ENCODE peak calls at places on chromosomes 13 and 19, in eight cellular contexts. Q, P, A, T, G, E, C and R are unnamed samples.

GRCh38 chr13:76164290-76164689 is 528.2 kb downstream of the LMO7 start:
- DNase-seq in Q (no peak), P (no peak), A (no peak), T (no peak), G (no peak), E (no peak), C (no peak), R (no peak)

GRCh38 chr13:33677215-33677614 is 140.7 kb upstream of the RFC3 start:
- DNase-seq in Q (no peak), P (no peak), A (no peak), T (no peak), G (no peak), E (no peak), C (no peak), R (no peak)

GRCh38 chr13:23725922-23726321 is 155.7 kb downstream of the TNFRSF19 start:
- DNase-seq in Q (no peak), P (no peak), A (no peak), T (no peak), G (no peak), E (no peak), C (no peak), R (no peak)

GRCh38 chr19:46579286-46579944 is 21.7 kb upstream of the CALM3 start:
- DNase-seq in Q (no peak), P (no peak), A (no peak), T (no peak), G (no peak), E (no peak), C (no peak), R (no peak)

GRCh38 chr13:91236942-91237341 is 110.5 kb upstream of the MIR17HG start:
- DNase-seq in Q (no peak), P (no peak), A (no peak), T (no peak), G (no peak), E (no peak), C (no peak), R (no peak)

GRCh38 chr19:41745761-41746160 is 9.6 kb upstream of the CEACAM6 start:
- DNase-seq in Q (no peak), P (no peak), A (no peak), T (no peak), G (no peak), E (no peak), C (no peak), R (no peak)

GRCh38 chr13:26656919-26657318 is 99.4 kb downstream of the WASF3 start:
- DNase-seq in Q (no peak), P (no peak), A (no peak), T (peak), G (no peak), E (no peak), C (no peak), R (no peak)

GRCh38 chr13:20911037-20911436 is 8.5 kb upstream of the XPO4 start:
- DNase-seq in Q (no peak), P (no peak), A (no peak), T (no peak), G (no peak), E (no peak), C (no peak), R (no peak)

GRCh38 chr19:52343548-52343947 is 7.5 kb downstream of the ZNF610 start:
- DNase-seq in Q (peak), P (peak), A (no peak), T (peak), G (peak), E (peak), C (peak), R (no peak)

GRCh38 chr13:55069746-55070145 is 2041.1 kb downstream of the OLFM4 start:
- DNase-seq in Q (no peak), P (no peak), A (no peak), T (no peak), G (no peak), E (no peak), C (no peak), R (no peak)

GRCh38 chr19:29529646-29530548 is 4.1 kb downstream of the VSTM2B start:
- DNase-seq in Q (peak), P (no peak), A (no peak), T (no peak), G (no peak), E (no peak), C (no peak), R (no peak)

GRCh38 chr13:58165617-58166016 is 534.1 kb downstream of the PCDH17 start:
- DNase-seq in Q (no peak), P (no peak), A (no peak), T (no peak), G (no peak), E (no peak), C (no peak), R (no peak)

GRCh38 chr13:90089051-90089450 is 1258.4 kb upstream of the MIR17HG start:
- DNase-seq in Q (no peak), P (no peak), A (no peak), T (no peak), G (no peak), E (no peak), C (no peak), R (no peak)

GRCh38 chr13:23705578-23705977 is 135.4 kb downstream of the TNFRSF19 start:
- DNase-seq in Q (no peak), P (no peak), A (no peak), T (peak), G (no peak), E (no peak), C (no peak), R (no peak)

GRCh38 chr13:44321961-44322360 is 51.7 kb upstream of the SERP2 start:
- DNase-seq in Q (no peak), P (no peak), A (no peak), T (no peak), G (no peak), E (no peak), C (no peak), R (no peak)

GRCh38 chr13:108755084-108755483 is 125.7 kb downstream of the MYO16 start:
- DNase-seq in Q (no peak), P (no peak), A (no peak), T (no peak), G (no peak), E (no peak), C (no peak), R (no peak)

GRCh38 chr13:79973533-79973963 is 367.4 kb downstream of the SPRY2 start:
- DNase-seq in Q (peak), P (no peak), A (no peak), T (no peak), G (no peak), E (peak), C (no peak), R (no peak)

GRCh38 chr19:10888421-10888866 is 17.1 kb downstream of the CARM1 start:
- DNase-seq in Q (no peak), P (no peak), A (no peak), T (no peak), G (no peak), E (no peak), C (no peak), R (no peak)

GRCh38 chr13:112934075-112934474 is 34.9 kb upstream of the MCF2L start:
- DNase-seq in Q (no peak), P (no peak), A (no peak), T (no peak), G (no peak), E (no peak), C (no peak), R (no peak)

GRCh38 chr13:42832341-42833153 is 51.2 kb downstream of the FAM216B start:
- DNase-seq in Q (peak), P (no peak), A (no peak), T (peak), G (no peak), E (no peak), C (no peak), R (peak)

GRCh38 chr13:36030670-36031331 is 100.4 kb downstream of the DCLK1 start:
- DNase-seq in Q (peak), P (no peak), A (no peak), T (peak), G (no peak), E (peak), C (no peak), R (no peak)

GRCh38 chr13:111158136-111158805 is 43.2 kb downstream of the ARHGEF7 start:
- DNase-seq in Q (no peak), P (no peak), A (no peak), T (no peak), G (no peak), E (no peak), C (no peak), R (no peak)

GRCh38 chr13:113526466-113527220 is 36.1 kb upstream of the DCUN1D2 start:
- DNase-seq in Q (no peak), P (no peak), A (no peak), T (no peak), G (no peak), E (no peak), C (no peak), R (no peak)

GRCh38 chr19:3700242-3701032 is at the start of gene PIP5K1C:
- DNase-seq in Q (peak), P (peak), A (peak), T (peak), G (peak), E (peak), C (peak), R (peak)

GRCh38 chr19:2423913-2424685 is 3.3 kb downstream of the TIMM13 start:
- DNase-seq in Q (no peak), P (no peak), A (no peak), T (no peak), G (no peak), E (no peak), C (no peak), R (no peak)

GRCh38 chr13:91406619-91407018 is 8.2 kb downstream of the GPC5 start:
- DNase-seq in Q (no peak), P (no peak), A (no peak), T (peak), G (no peak), E (no peak), C (no peak), R (no peak)

GRCh38 chr19:38596057-38596981 is 21.4 kb downstream of the MAP4K1 start:
- DNase-seq in Q (no peak), P (no peak), A (no peak), T (no peak), G (no peak), E (no peak), C (no peak), R (no peak)

GRCh38 chr19:45524575-45525129 is 17.4 kb downstream of the VASP start:
- DNase-seq in Q (peak), P (no peak), A (no peak), T (no peak), G (no peak), E (no peak), C (no peak), R (peak)

GRCh38 chr19:45526143-45526542 is 18.9 kb downstream of the VASP start:
- DNase-seq in Q (peak), P (peak), A (no peak), T (peak), G (no peak), E (peak), C (no peak), R (peak)

GRCh38 chr19:45526971-45527370 is 19.7 kb downstream of the VASP start:
- DNase-seq in Q (peak), P (no peak), A (no peak), T (no peak), G (no peak), E (no peak), C (no peak), R (no peak)

GRCh38 chr19:45522010-45522941 is 15.0 kb downstream of the VASP start:
- DNase-seq in Q (peak), P (no peak), A (no peak), T (no peak), G (no peak), E (no peak), C (no peak), R (no peak)

GRCh38 chr19:45523642-45524256 is 16.5 kb downstream of the VASP start:
- DNase-seq in Q (peak), P (peak), A (peak), T (peak), G (peak), E (peak), C (peak), R (peak)
- TF ChIP-seq POLR2A in Q (no peak), P (no peak), A (no peak), T (no peak), G (peak), E (no peak), C (no peak), R (no peak)

DNA sequence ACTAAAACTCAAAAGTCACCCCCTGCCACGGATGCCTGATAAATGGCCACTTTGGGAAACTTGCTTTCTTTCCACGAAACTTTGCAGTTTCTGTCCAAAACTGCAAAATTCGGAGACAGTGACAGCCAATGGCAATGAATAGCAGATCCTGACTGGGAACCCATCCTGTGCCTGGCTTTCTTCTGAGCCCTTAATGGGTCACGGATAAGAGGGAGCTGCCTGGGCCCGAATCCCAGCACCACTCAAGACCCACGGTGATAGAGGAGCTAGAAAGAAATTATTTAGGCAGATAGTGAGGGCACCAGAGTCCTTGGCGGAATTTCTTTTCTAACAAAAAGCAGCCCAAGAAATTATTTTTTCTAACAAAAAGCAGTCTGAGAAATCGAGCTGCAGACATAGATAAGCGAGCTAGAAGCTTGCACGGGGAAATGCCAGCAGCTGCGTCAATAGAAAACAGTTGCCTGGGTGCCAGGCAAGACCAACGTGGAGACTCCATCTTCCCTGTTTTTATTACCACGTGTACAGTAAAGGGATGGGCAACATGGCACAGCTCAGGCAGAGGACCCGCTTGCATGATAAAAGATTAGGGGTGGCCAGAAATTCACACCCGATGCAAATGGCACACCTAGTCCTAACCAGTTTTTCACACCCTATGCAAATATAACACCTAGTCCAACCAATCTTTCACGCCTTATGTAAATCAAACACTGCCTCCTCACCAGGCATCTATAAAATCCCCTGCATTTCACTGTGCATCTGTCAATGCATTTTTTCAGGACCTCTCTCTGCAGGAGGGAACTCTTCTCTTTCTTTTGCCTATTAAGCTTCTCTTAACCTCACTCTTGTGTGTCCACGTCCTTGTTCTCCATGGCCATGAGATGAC is 7.1 kb upstream of the HSH2D start:
- DNase-seq in Q (no peak), P (no peak), A (no peak), T (no peak), G (no peak), E (no peak), C (no peak), R (no peak)
- TF ChIP-seq POLR2A in Q (no peak), P (no peak), A (no peak), T (no peak), G (peak), E (no peak), C (no peak), R (no peak)

DNA sequence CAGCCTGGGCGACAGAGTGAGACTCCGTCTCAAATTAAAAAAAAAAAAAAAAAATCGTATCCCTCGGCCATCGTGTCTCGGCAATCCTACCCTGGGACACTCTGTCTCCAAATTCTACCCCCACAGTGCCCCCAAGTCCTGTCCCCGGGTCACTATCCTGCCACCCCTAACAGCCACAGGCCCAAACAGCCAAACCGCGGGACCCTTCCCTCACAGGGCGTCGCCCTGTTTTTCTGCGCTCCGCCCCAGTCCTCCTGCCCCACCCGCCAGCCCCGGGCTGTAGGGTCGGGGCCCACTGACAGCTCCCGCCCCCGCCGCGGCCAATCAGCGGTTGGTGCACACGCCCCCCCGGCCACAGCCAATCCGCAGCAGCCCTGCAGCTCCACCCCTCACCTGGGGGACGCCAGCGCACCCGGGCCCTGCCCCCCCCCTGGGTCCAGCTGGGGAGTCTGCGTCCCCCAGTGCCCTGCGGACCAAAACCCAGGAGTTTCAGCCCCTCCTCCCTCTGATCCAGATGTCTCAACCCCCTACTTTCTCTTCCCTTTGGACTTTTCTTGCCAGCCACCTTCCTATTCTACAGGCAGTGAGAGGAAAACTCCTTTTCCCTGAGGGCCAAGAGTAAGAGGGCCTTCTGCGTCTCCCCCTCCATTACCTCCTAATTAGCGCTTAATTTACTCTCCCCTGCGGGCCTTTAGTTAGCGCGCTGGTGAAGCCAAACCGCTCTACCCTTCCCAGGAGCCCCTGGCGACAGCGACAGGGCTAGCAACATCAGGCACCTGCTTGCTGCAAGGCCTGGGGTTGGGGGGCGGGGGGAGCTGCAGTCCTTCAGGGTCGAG is 1.5 kb upstream of the BCAT2 start:
- DNase-seq in Q (peak), P (peak), A (peak), T (peak), G (peak), E (peak), C (peak), R (peak)
- TF ChIP-seq POLR2A in Q (peak), P (no peak), A (peak), T (no peak), G (no peak), E (peak), C (no peak), R (peak)

DNA sequence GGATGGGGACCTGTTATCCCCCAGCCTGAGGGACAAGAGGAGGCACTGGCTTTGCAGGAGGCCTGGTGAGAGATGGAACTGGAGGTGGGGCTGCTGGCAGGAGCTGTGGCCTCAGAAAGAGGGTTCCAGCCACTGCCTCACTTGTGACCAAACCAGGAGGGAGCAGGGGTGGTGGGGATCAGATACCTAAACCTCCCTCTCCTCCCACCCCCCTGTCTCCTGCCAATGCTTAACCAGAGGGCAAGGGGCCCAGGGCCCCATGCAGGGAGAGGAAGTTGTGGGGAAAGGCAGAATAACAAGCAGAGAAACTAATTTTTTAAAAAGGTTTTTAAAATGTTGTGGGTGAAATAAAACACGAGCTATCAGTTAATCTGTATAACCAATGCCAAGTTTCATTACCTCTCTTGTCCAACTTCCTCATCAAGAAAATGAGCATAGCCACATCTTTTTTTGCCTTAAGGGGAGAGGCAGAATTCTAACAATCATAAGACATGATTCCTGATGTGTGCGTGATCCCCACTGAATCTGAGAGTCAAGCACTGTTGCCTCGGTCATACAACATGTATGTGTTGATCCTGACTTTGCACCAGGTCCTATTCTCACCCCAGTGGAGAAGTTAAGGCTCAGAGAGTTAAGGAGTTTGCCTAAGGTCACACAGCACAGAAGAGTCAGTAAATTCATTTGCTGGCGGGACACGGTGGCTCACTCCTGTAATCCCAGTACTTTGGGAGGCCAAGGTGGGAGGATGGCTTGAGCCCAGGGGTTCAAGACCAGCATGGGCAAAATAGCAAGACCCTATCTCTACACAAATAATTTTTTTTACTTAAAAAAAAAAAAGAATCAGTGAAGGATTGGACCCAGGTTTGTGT is 12.9 kb downstream of the FXYD5 start:
- DNase-seq in Q (no peak), P (no peak), A (no peak), T (no peak), G (no peak), E (no peak), C (no peak), R (no peak)
- TF ChIP-seq POLR2A in Q (no peak), P (no peak), A (no peak), T (no peak), G (no peak), E (no peak), C (no peak), R (no peak)

DNA sequence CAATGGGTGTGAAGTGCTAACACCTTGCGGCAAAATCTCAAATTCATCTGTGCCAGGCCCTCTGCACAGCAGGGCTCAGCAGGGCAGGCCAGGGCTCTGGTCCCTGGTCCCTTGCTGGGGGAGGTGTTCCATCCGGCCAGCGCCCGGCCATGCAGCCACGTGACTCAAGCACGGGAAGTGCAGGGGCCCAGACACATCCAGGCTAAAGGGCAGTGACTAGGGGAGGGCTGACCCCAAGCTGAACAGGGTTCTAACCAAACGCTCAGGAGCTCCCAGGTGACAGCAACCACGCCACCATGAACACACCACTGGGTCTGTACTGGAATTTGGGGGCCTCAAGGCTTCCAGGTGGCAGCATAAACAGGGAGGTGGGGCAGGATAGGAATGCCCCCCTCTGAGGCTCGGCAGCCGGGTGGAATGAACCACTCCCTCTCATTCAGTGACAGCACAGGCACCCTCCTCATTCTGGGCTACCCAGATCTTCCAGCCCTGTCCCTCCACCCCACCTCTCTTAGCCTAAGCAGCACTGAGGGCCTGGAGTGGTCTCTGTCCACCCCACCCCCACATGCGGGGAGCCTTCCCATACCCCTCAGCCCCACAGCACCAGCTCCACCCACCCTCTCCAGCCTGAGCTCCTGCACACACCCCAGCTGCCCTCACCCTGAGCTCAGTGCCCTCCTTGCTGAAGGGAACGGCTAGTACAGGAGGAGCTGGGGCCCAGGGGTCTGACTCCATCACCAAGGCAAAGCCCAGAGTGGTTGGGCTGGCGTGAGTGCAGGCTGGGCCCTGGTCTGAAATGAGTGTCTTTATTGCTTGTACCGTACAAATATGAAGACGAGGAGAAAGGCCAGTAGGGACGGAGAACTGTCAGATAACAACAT is 5.3 kb upstream of the CCNP start:
- DNase-seq in Q (peak), P (peak), A (no peak), T (no peak), G (no peak), E (no peak), C (no peak), R (peak)
- TF ChIP-seq POLR2A in Q (no peak), P (no peak), A (no peak), T (no peak), G (no peak), E (no peak), C (no peak), R (peak)